ENCODE peak calls at places on chromosomes 7 and 10, in ten cellular contexts. E, S, L, H, B, N, U, K, D and M are unnamed samples.

GRCh38 chr7:50393076-50393475 is 57.1 kb downstream of the FIGNL1 start:
- DNase-seq in E (no peak), S (no peak), L (no peak), H (no peak), B (no peak), N (no peak), U (no peak), K (no peak), D (no peak), M (no peak)

GRCh38 chr7:85025312-85025756 is 161.5 kb downstream of the SEMA3D start:
- DNase-seq in E (no peak), S (no peak), L (peak), H (peak), B (no peak), N (no peak), U (no peak), K (no peak), D (peak), M (no peak)

GRCh38 chr10:15369642-15370211 is 1.4 kb downstream of the FAM171A1 start:
- DNase-seq in E (peak), S (no peak), L (no peak), H (no peak), B (peak), N (no peak), U (peak), K (no peak), D (no peak), M (no peak)

GRCh38 chr7:138089080-138089901 is 13.0 kb downstream of the AKR1D1 start:
- DNase-seq in E (no peak), S (no peak), L (no peak), H (peak), B (no peak), N (no peak), U (no peak), K (no peak), D (no peak), M (no peak)

GRCh38 chr7:38281211-38281610 is 7.8 kb upstream of the TARP start:
- DNase-seq in E (no peak), S (no peak), L (no peak), H (no peak), B (no peak), N (no peak), U (no peak), K (no peak), D (no peak), M (no peak)

GRCh38 chr7:240887-241421 is 48.6 kb downstream of the FAM20C start:
- DNase-seq in E (no peak), S (no peak), L (no peak), H (peak), B (no peak), N (no peak), U (peak), K (no peak), D (no peak), M (no peak)

GRCh38 chr7:74289660-74290589 is 718 bp downstream of the CLIP2 start:
- DNase-seq in E (peak), S (peak), L (no peak), H (peak), B (no peak), N (peak), U (no peak), K (no peak), D (peak), M (no peak)

GRCh38 chr7:360454-361100 is 70.6 kb downstream of the FOXL3 start:
- DNase-seq in E (no peak), S (no peak), L (no peak), H (no peak), B (no peak), N (peak), U (no peak), K (no peak), D (no peak), M (no peak)

GRCh38 chr10:12448729-12449391 is 99.5 kb downstream of the CAMK1D start:
- DNase-seq in E (no peak), S (peak), L (peak), H (peak), B (no peak), N (peak), U (no peak), K (peak), D (no peak), M (no peak)

GRCh38 chr7:24540956-24541355 is 32.3 kb upstream of the PALS2 start:
- DNase-seq in E (no peak), S (no peak), L (no peak), H (no peak), B (no peak), N (no peak), U (no peak), K (no peak), D (no peak), M (no peak)

GRCh38 chr7:155463114-155463811 is 5.3 kb downstream of the EN2 start:
- DNase-seq in E (peak), S (no peak), L (no peak), H (no peak), B (no peak), N (no peak), U (no peak), K (no peak), D (no peak), M (no peak)